ENCODE peak calls at places on chromosomes 2 and 18, in four cellular contexts. One of them, this sample, is unnamed.

GRCh38 chr2:64626963-64627760 is 26.6 kb downstream of the SERTAD2 start:
- DNase-seq in iPS-NIHi11: peak
- DNase-seq in glutamatergic neuron: peak
- DNase-seq in mesendoderm: no peak
- DNase-seq in this sample: peak

GRCh38 chr18:42174909-42175308 is 219.9 kb downstream of the PIK3C3 start:
- DNase-seq in iPS-NIHi11: peak
- DNase-seq in glutamatergic neuron: no peak
- DNase-seq in mesendoderm: peak
- DNase-seq in this sample: no peak

GRCh38 chr2:138948070-138948539 is 167.9 kb upstream of the NXPH2 start:
- DNase-seq in iPS-NIHi11: no peak
- DNase-seq in mesendoderm: peak
- DNase-seq in glutamatergic neuron: no peak
- DNase-seq in this sample: no peak

GRCh38 chr2:212242739-212243138 is 295.9 kb downstream of the ERBB4 start:
- DNase-seq in mesendoderm: no peak
- DNase-seq in glutamatergic neuron: no peak
- DNase-seq in iPS-NIHi11: no peak
- DNase-seq in this sample: peak

GRCh38 chr2:68811364-68811763 is 59.8 kb downstream of the BMP10 start:
- DNase-seq in mesendoderm: no peak
- DNase-seq in iPS-NIHi11: no peak
- DNase-seq in glutamatergic neuron: no peak
- DNase-seq in this sample: no peak

GRCh38 chr2:12847694-12848093 is 131.0 kb downstream of the TRIB2 start:
- DNase-seq in iPS-NIHi11: no peak
- DNase-seq in glutamatergic neuron: no peak
- DNase-seq in mesendoderm: no peak
- DNase-seq in this sample: no peak

GRCh38 chr18:73520229-73520628 is 627.4 kb downstream of the FBXO15 start:
- DNase-seq in glutamatergic neuron: no peak
- DNase-seq in mesendoderm: peak
- DNase-seq in iPS-NIHi11: peak
- DNase-seq in this sample: no peak

GRCh38 chr2:170162261-170162612 is 15.7 kb upstream of the MYO3B start:
- DNase-seq in iPS-NIHi11: no peak
- DNase-seq in glutamatergic neuron: no peak
- DNase-seq in mesendoderm: no peak
- DNase-seq in this sample: no peak

GRCh38 chr2:38394903-38395341 is 17.8 kb upstream of the ATL2 start:
- DNase-seq in glutamatergic neuron: no peak
- DNase-seq in mesendoderm: peak
- DNase-seq in iPS-NIHi11: no peak
- DNase-seq in this sample: no peak

GRCh38 chr2:219702796-219703545 is 75.5 kb downstream of the SLC4A3 start:
- DNase-seq in iPS-NIHi11: no peak
- DNase-seq in glutamatergic neuron: no peak
- DNase-seq in mesendoderm: no peak
- DNase-seq in this sample: no peak

GRCh38 chr2:162490052-162490717 is 146.3 kb downstream of the GCA start:
- DNase-seq in glutamatergic neuron: no peak
- DNase-seq in iPS-NIHi11: no peak
- DNase-seq in mesendoderm: peak
- DNase-seq in this sample: peak

This sample was measured in NCI-H82.